ENCODE peak calls at places on chromosome 10, in five cellular contexts. H is cardiac fibroblast; Q is epithelial cell of prostate; S is activated CD8-positive, alpha-beta memory T cell treated with anti-CD3 and anti-CD28 coated beads for 4 hours; B is fibroblast of mammary gland. E is an unnamed sample.

GRCh38 chr10:12419279-12419847 is 70.0 kb downstream of the CAMK1D start:
- DNase-seq in S (peak; percentile 15), H (peak; percentile 95), B (peak; percentile 99), Q (peak; percentile 92), E (peak; percentile 38)

GRCh38 chr10:75108684-75109458 is 2.6 kb upstream of the SAMD8 start:
- DNase-seq in S (no peak), B (no peak), H (peak; percentile 20), Q (no peak), E (peak; percentile 35)

GRCh38 chr10:109698121-109698520 is 225.2 kb downstream of the XPNPEP1 start:
- DNase-seq in S (no peak), B (no peak), Q (no peak), H (no peak), E (no peak)

GRCh38 chr10:33201971-33202370 is 132.5 kb downstream of the NRP1 start:
- DNase-seq in S (no peak), H (no peak), Q (no peak), B (no peak), E (no peak)

GRCh38 chr10:102117391-102118159 is 2.6 kb downstream of the LDB1 start:
- DNase-seq in B (peak; percentile 69), Q (no peak), H (peak; percentile 74), S (peak; percentile 33), E (peak; percentile 91)

GRCh38 chr10:359093-359492 is 223.8 kb downstream of the ZMYND11 start:
- DNase-seq in B (no peak), H (no peak), Q (no peak), S (no peak), E (no peak)

GRCh38 chr10:125120046-125120710 is 40.2 kb downstream of the CTBP2 start:
- DNase-seq in S (no peak), B (peak; percentile 70), Q (no peak), H (peak; percentile 29), E (no peak)

GRCh38 chr10:132616170-132616994 is 78.8 kb downstream of the INPP5A start:
- DNase-seq in S (peak; percentile 35), Q (no peak), H (no peak), B (no peak), E (no peak)

GRCh38 chr10:98039690-98040381 is 9.4 kb upstream of the CRTAC1 start:
- DNase-seq in Q (no peak), H (no peak), B (no peak), S (no peak), E (no peak)

GRCh38 chr10:75553550-75553949 is 122.1 kb downstream of the LRMDA start:
- DNase-seq in Q (no peak), H (no peak), S (no peak), B (no peak), E (peak; percentile 70)

GRCh38 chr10:71255817-71256660 is 43.7 kb downstream of the UNC5B start:
- DNase-seq in B (peak; percentile 92), S (no peak), H (peak; percentile 89), Q (no peak), E (peak; percentile 54)

GRCh38 chr10:33005322-33006282 is 47.6 kb upstream of the ITGB1 start:
- DNase-seq in H (peak; percentile 99), B (peak; percentile 99), Q (peak; percentile 93), S (no peak), E (peak; percentile 87)

GRCh38 chr10:112484399-112484798 is 37.4 kb downstream of the VTI1A start:
- DNase-seq in B (no peak), S (no peak), H (no peak), Q (no peak), E (no peak)

GRCh38 chr10:113000876-113001598 is 51.0 kb downstream of the TCF7L2 start:
- DNase-seq in H (no peak), B (no peak), Q (no peak), S (no peak), E (no peak)

GRCh38 chr10:78470267-78471103 is 436.8 kb downstream of the RPS24 start:
- DNase-seq in H (no peak), S (no peak), B (peak; percentile 11), Q (no peak), E (peak; percentile 6)

GRCh38 chr10:99203310-99203709 is 32.3 kb downstream of the HPSE2 start:
- DNase-seq in S (no peak), Q (no peak), B (no peak), H (no peak), E (no peak)

GRCh38 chr10:77873558-77874380 is 52.8 kb downstream of the DLG5 start:
- DNase-seq in B (peak; percentile 78), H (peak; percentile 87), S (peak; percentile 12), Q (peak; percentile 63), E (peak; percentile 94)

GRCh38 chr10:130169136-130169888 is 33.1 kb downstream of the GLRX3 start:
- DNase-seq in H (peak; percentile 42), S (no peak), B (no peak), Q (no peak), E (no peak)

GRCh38 chr10:35451103-35452016 is 115.1 kb downstream of the CCNY start:
- DNase-seq in H (peak; percentile 27), Q (no peak), B (peak; percentile 17), S (no peak), E (peak; percentile 60)

GRCh38 chr10:48470115-48470892 is 134.6 kb downstream of the ARHGAP22 start:
- DNase-seq in H (no peak), B (no peak), Q (no peak), S (no peak), E (peak; percentile 74)

GRCh38 chr10:34906021-34906965 is 91.2 kb upstream of the PARD3 start:
- DNase-seq in H (peak; percentile 18), S (no peak), B (no peak), Q (peak; percentile 75), E (no peak)

GRCh38 chr10:77104459-77104980 is 533.1 kb downstream of the KCNMA1 start:
- DNase-seq in Q (no peak), S (no peak), B (peak; percentile 100), H (peak; percentile 93), E (no peak)

E was measured in NB4.